ENCODE peak calls at places on chromosomes 2 and 18, in eight cellular contexts. D, L, P, T, Y, F, I and X are unnamed samples.

GRCh38 chr2:7037340-7038333 is 120.4 kb downstream of the RNF144A start:
- DNase-seq in D (peak; percentile 85), L (peak; percentile 88), P (peak; percentile 71), T (peak; percentile 63), Y (peak; percentile 74), F (peak; percentile 67), I (peak; percentile 10), X (no peak)

GRCh38 chr2:27807476-27807875 is 36.0 kb downstream of the MRPL33 start:
- DNase-seq in D (peak; percentile 47), L (no peak), P (no peak), T (no peak), Y (peak; percentile 38), F (no peak), I (peak; percentile 19), X (no peak)

GRCh38 chr2:33068261-33068660 is 121.5 kb downstream of the LTBP1 start:
- DNase-seq in D (no peak), L (no peak), P (no peak), T (no peak), Y (no peak), F (no peak), I (no peak), X (no peak)

GRCh38 chr2:111054791-111055627 is 65.7 kb upstream of the BCL2L11 start:
- DNase-seq in D (no peak), L (no peak), P (no peak), T (no peak), Y (no peak), F (no peak), I (no peak), X (no peak)

GRCh38 chr18:31487251-31488015 is 10.5 kb upstream of the DSG2 start:
- DNase-seq in D (no peak), L (no peak), P (no peak), T (no peak), Y (no peak), F (no peak), I (peak; percentile 75), X (peak; percentile 10)

GRCh38 chr2:130389783-130390182 is 33.9 kb downstream of the PTPN18 start:
- DNase-seq in D (no peak), L (no peak), P (no peak), T (no peak), Y (no peak), F (no peak), I (no peak), X (no peak)

GRCh38 chr2:224055101-224055500 is 16.0 kb upstream of the SERPINE2 start:
- DNase-seq in D (no peak), L (no peak), P (no peak), T (no peak), Y (no peak), F (no peak), I (no peak), X (no peak)

GRCh38 chr18:61964616-61965015 is 71.8 kb upstream of the RNF152 start:
- DNase-seq in D (no peak), L (no peak), P (no peak), T (no peak), Y (no peak), F (no peak), I (no peak), X (no peak)

GRCh38 chr18:11389281-11389680 is 220.1 kb upstream of the SLC35G4 start:
- DNase-seq in D (no peak), L (no peak), P (no peak), T (no peak), Y (no peak), F (no peak), I (no peak), X (no peak)

GRCh38 chr2:190649035-190649797 is at the start of gene NAB1:
- DNase-seq in D (peak; percentile 68), L (peak; percentile 82), P (peak; percentile 74), T (peak; percentile 57), Y (no peak), F (peak; percentile 61), I (no peak), X (no peak)

GRCh38 chr2:190486037-190486623 is 48.4 kb downstream of the NEMP2 start:
- DNase-seq in D (peak; percentile 26), L (no peak), P (no peak), T (no peak), Y (no peak), F (no peak), I (no peak), X (no peak)

GRCh38 chr2:38626326-38627031 is 23.8 kb upstream of the HNRNPLL start:
- DNase-seq in D (no peak), L (no peak), P (no peak), T (no peak), Y (no peak), F (no peak), I (no peak), X (no peak)

GRCh38 chr2:216030210-216030609 is 16.9 kb upstream of the MREG start:
- DNase-seq in D (no peak), L (no peak), P (no peak), T (no peak), Y (no peak), F (no peak), I (no peak), X (no peak)

GRCh38 chr2:57180042-57180567 is 866.5 kb upstream of the VRK2 start:
- DNase-seq in D (no peak), L (no peak), P (no peak), T (no peak), Y (no peak), F (no peak), I (no peak), X (peak; percentile 10)

GRCh38 chr2:30732876-30733275 is 74.4 kb downstream of the CAPN13 start:
- DNase-seq in D (no peak), L (peak; percentile 31), P (no peak), T (no peak), Y (no peak), F (no peak), I (no peak), X (no peak)

GRCh38 chr2:16643099-16643498 is 22.5 kb downstream of the CYRIA start:
- DNase-seq in D (no peak), L (no peak), P (no peak), T (no peak), Y (no peak), F (no peak), I (no peak), X (no peak)

GRCh38 chr18:9418047-9418690 is 57.1 kb upstream of the RALBP1 start:
- DNase-seq in D (peak; percentile 21), L (no peak), P (no peak), T (no peak), Y (no peak), F (no peak), I (no peak), X (no peak)

GRCh38 chr2:55618025-55618648 is 715 bp upstream of the PPP4R3B start:
- DNase-seq in D (no peak), L (no peak), P (no peak), T (no peak), Y (peak; percentile 13), F (no peak), I (no peak), X (no peak)

GRCh38 chr2:176642074-176642473 is 372.8 kb downstream of the MTX2 start:
- DNase-seq in D (no peak), L (no peak), P (no peak), T (no peak), Y (no peak), F (no peak), I (no peak), X (peak; percentile 87)

GRCh38 chr2:75064691-75065396 is 106.4 kb downstream of the POLE4 start:
- DNase-seq in D (peak; percentile 41), L (no peak), P (peak; percentile 63), T (peak; percentile 58), Y (peak; percentile 16), F (peak; percentile 24), I (peak; percentile 31), X (no peak)
- TF ChIP-seq CTCF in D (peak; percentile 85), L (peak; percentile 63), P (peak; percentile 67), T (peak; percentile 55), Y (peak; percentile 75), F (peak; percentile 80), I (peak; percentile 93), X (peak; percentile 75)

GRCh38 chr2:45860136-45861106 is 208.9 kb downstream of the PRKCE start:
- DNase-seq in D (peak; percentile 78), L (no peak), P (peak; percentile 54), T (no peak), Y (peak; percentile 81), F (peak; percentile 26), I (no peak), X (no peak)

GRCh38 chr2:45857206-45857605 is 205.7 kb downstream of the PRKCE start:
- DNase-seq in D (no peak), L (no peak), P (no peak), T (no peak), Y (no peak), F (no peak), I (no peak), X (no peak)

GRCh38 chr2:45856391-45857055 is 205.0 kb downstream of the PRKCE start:
- DNase-seq in D (no peak), L (no peak), P (no peak), T (no peak), Y (no peak), F (no peak), I (no peak), X (no peak)

GRCh38 chr2:45857848-45858520 is 206.5 kb downstream of the PRKCE start:
- DNase-seq in D (no peak), L (no peak), P (no peak), T (no peak), Y (no peak), F (peak; percentile 68), I (no peak), X (no peak)

DNA sequence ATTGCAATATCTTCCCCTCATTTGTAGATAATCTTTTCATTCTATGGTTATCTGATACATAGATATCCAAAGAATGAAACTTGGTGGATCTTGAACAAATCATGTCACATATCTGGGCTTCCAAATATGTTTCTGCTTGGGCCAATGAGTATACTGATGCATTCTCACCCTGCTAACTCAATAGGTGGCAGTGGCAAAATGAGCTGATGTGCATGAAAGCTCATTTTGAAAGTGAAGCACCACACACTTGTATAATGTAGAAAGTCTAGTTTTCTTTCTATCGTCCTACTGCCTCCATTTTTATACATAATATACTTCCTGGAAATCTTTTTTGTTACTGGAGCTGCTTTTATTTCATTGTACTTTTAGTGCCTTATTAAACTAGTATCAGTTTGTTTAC is 208.2 kb downstream of the PRKCE start:
- DNase-seq in D (no peak), L (no peak), P (no peak), T (no peak), Y (no peak), F (no peak), I (no peak), X (no peak)
- H3K4me3 ChIP-seq in D (no peak overlapping the region), L (no peak overlapping the region), P (no peak overlapping the region), T (no peak overlapping the region), Y (no peak overlapping the region), F (no peak overlapping the region), I (no peak overlapping the region), X (no peak overlapping the region)

DNA sequence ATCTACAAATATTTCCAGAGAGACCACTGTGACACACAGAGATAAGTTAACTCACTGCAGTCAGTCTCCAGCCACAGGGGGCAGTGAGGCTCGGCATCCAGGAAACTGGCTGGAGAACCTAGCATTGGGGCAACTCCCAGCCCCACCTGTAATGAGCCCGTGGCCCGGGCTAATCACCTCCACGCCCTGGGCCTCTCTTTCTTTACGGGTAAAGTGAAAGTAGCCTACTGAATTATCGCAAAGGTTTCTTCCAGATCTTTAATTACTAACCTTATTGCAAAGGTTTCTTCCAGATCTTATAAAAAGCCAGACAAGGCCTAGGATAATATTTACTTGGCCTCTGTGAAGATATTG is 45.6 kb upstream of the ACAA2 start:
- DNase-seq in D (no peak), L (no peak), P (no peak), T (no peak), Y (no peak), F (no peak), I (no peak), X (no peak)
- TF ChIP-seq CTCF in D (no peak), L (no peak), P (no peak), T (no peak), Y (no peak), F (no peak), I (no peak), X (no peak)

GRCh38 chr2:37558622-37559021 is 112.8 kb downstream of the CDC42EP3 start:
- DNase-seq in D (no peak), L (no peak), P (no peak), T (no peak), Y (no peak), F (peak; percentile 28), I (no peak), X (no peak)
- H3K4me3 ChIP-seq in D (no peak overlapping the region), L (no peak overlapping the region), P (no peak overlapping the region), T (no peak overlapping the region), Y (no peak overlapping the region), F (no peak overlapping the region), I (no peak overlapping the region), X (no peak overlapping the region)